ENCODE peak calls at places on chromosome 9, in seven cellular contexts. One of them, this sample, is unnamed.

GRCh38 chr9:91060520-91061343 is 259.1 kb downstream of the SYK start:
- DNase-seq in cardiac fibroblast: peak
- DNase-seq in left ventricle myocardium inferior: no peak
- DNase-seq in AG10803: peak
- DNase-seq in dorsolateral prefrontal cortex: no peak
- DNase-seq in right lobe of liver: no peak
- DNase-seq in GM10248: no peak
- DNase-seq in this sample: no peak

GRCh38 chr9:118303216-118303615 is 599.0 kb downstream of the TLR4 start:
- DNase-seq in dorsolateral prefrontal cortex: no peak
- DNase-seq in right lobe of liver: no peak
- DNase-seq in left ventricle myocardium inferior: no peak
- DNase-seq in GM10248: no peak
- DNase-seq in cardiac fibroblast: no peak
- DNase-seq in AG10803: no peak
- DNase-seq in this sample: no peak

GRCh38 chr9:14258840-14259239 is 55.1 kb downstream of the NFIB start:
- DNase-seq in right lobe of liver: no peak
- DNase-seq in AG10803: peak
- DNase-seq in cardiac fibroblast: peak
- DNase-seq in dorsolateral prefrontal cortex: no peak
- DNase-seq in GM10248: no peak
- DNase-seq in left ventricle myocardium inferior: no peak
- DNase-seq in this sample: no peak

GRCh38 chr9:137379761-137380161 is 43.2 kb downstream of the EXD3 start:
- DNase-seq in right lobe of liver: no peak
- DNase-seq in cardiac fibroblast: no peak
- DNase-seq in GM10248: no peak
- DNase-seq in AG10803: no peak
- DNase-seq in dorsolateral prefrontal cortex: no peak
- DNase-seq in left ventricle myocardium inferior: no peak
- DNase-seq in this sample: no peak

GRCh38 chr9:136055715-136056545 is 39.2 kb downstream of the NACC2 start:
- DNase-seq in dorsolateral prefrontal cortex: no peak
- DNase-seq in cardiac fibroblast: no peak
- DNase-seq in GM10248: no peak
- DNase-seq in AG10803: no peak
- DNase-seq in right lobe of liver: no peak
- DNase-seq in left ventricle myocardium inferior: no peak
- DNase-seq in this sample: peak

GRCh38 chr9:136885950-136886578 is at the start of gene TRAF2:
- DNase-seq in right lobe of liver: peak
- DNase-seq in dorsolateral prefrontal cortex: peak
- DNase-seq in left ventricle myocardium inferior: peak
- DNase-seq in AG10803: peak
- DNase-seq in GM10248: peak
- DNase-seq in cardiac fibroblast: peak
- DNase-seq in this sample: peak

GRCh38 chr9:134839441-134840125 is 41.0 kb upstream of the FCN2 start:
- DNase-seq in AG10803: no peak
- DNase-seq in GM10248: no peak
- DNase-seq in dorsolateral prefrontal cortex: no peak
- DNase-seq in right lobe of liver: no peak
- DNase-seq in cardiac fibroblast: no peak
- DNase-seq in left ventricle myocardium inferior: no peak
- DNase-seq in this sample: peak

GRCh38 chr9:99356512-99356971 is 134.5 kb downstream of the SEC61B start:
- DNase-seq in GM10248: no peak
- DNase-seq in left ventricle myocardium inferior: peak
- DNase-seq in AG10803: peak
- DNase-seq in dorsolateral prefrontal cortex: no peak
- DNase-seq in right lobe of liver: peak
- DNase-seq in cardiac fibroblast: peak
- DNase-seq in this sample: no peak

GRCh38 chr9:16679327-16679821 is 191.1 kb downstream of the BNC2 start:
- DNase-seq in right lobe of liver: no peak
- DNase-seq in dorsolateral prefrontal cortex: no peak
- DNase-seq in cardiac fibroblast: no peak
- DNase-seq in AG10803: peak
- DNase-seq in GM10248: no peak
- DNase-seq in left ventricle myocardium inferior: no peak
- DNase-seq in this sample: no peak

GRCh38 chr9:124220551-124221451 is 36.9 kb upstream of the NEK6 start:
- DNase-seq in GM10248: no peak
- DNase-seq in cardiac fibroblast: peak
- DNase-seq in dorsolateral prefrontal cortex: no peak
- DNase-seq in left ventricle myocardium inferior: no peak
- DNase-seq in right lobe of liver: peak
- DNase-seq in AG10803: peak
- DNase-seq in this sample: peak

GRCh38 chr9:83106272-83106671 is 43.3 kb upstream of the RASEF start:
- DNase-seq in cardiac fibroblast: no peak
- DNase-seq in right lobe of liver: no peak
- DNase-seq in left ventricle myocardium inferior: no peak
- DNase-seq in GM10248: no peak
- DNase-seq in AG10803: no peak
- DNase-seq in dorsolateral prefrontal cortex: no peak
- DNase-seq in this sample: no peak

GRCh38 chr9:132214027-132214622 is 52.3 kb downstream of the NTNG2 start:
- DNase-seq in cardiac fibroblast: peak
- DNase-seq in AG10803: peak
- DNase-seq in right lobe of liver: no peak
- DNase-seq in dorsolateral prefrontal cortex: peak
- DNase-seq in GM10248: no peak
- DNase-seq in left ventricle myocardium inferior: peak
- DNase-seq in this sample: no peak

GRCh38 chr9:5628183-5628529 is 751 bp upstream of the RIC1 start:
- DNase-seq in right lobe of liver: no peak
- DNase-seq in cardiac fibroblast: no peak
- DNase-seq in AG10803: peak
- DNase-seq in dorsolateral prefrontal cortex: no peak
- DNase-seq in left ventricle myocardium inferior: no peak
- DNase-seq in GM10248: no peak
- DNase-seq in this sample: no peak

GRCh38 chr9:5626727-5627634 is 1.9 kb upstream of the RIC1 start:
- DNase-seq in right lobe of liver: no peak
- DNase-seq in GM10248: peak
- DNase-seq in dorsolateral prefrontal cortex: no peak
- DNase-seq in left ventricle myocardium inferior: peak
- DNase-seq in cardiac fibroblast: peak
- DNase-seq in AG10803: peak
- DNase-seq in this sample: no peak

GRCh38 chr9:5629312-5630037 is 568 bp downstream of the RIC1 start:
- DNase-seq in left ventricle myocardium inferior: peak
- DNase-seq in right lobe of liver: peak
- DNase-seq in GM10248: peak
- DNase-seq in AG10803: peak
- DNase-seq in dorsolateral prefrontal cortex: peak
- DNase-seq in cardiac fibroblast: peak
- DNase-seq in this sample: peak

GRCh38 chr9:5630038-5630507 is 1.2 kb downstream of the RIC1 start:
- DNase-seq in AG10803: peak
- DNase-seq in left ventricle myocardium inferior: no peak
- DNase-seq in GM10248: no peak
- DNase-seq in right lobe of liver: no peak
- DNase-seq in cardiac fibroblast: peak
- DNase-seq in dorsolateral prefrontal cortex: no peak
- DNase-seq in this sample: no peak

GRCh38 chr9:5628530-5629311 is at the start of gene RIC1:
- DNase-seq in left ventricle myocardium inferior: peak
- DNase-seq in cardiac fibroblast: peak
- DNase-seq in GM10248: peak
- DNase-seq in AG10803: peak
- DNase-seq in right lobe of liver: peak
- DNase-seq in dorsolateral prefrontal cortex: peak
- DNase-seq in this sample: peak
- TF ChIP-seq CTCF in left ventricle myocardium inferior: peak
- TF ChIP-seq CTCF in cardiac fibroblast: no peak
- TF ChIP-seq CTCF in GM10248: no peak
- TF ChIP-seq CTCF in AG10803: no peak
- TF ChIP-seq CTCF in right lobe of liver: peak
- TF ChIP-seq CTCF in dorsolateral prefrontal cortex: no peak
- TF ChIP-seq CTCF in this sample: peak

DNA sequence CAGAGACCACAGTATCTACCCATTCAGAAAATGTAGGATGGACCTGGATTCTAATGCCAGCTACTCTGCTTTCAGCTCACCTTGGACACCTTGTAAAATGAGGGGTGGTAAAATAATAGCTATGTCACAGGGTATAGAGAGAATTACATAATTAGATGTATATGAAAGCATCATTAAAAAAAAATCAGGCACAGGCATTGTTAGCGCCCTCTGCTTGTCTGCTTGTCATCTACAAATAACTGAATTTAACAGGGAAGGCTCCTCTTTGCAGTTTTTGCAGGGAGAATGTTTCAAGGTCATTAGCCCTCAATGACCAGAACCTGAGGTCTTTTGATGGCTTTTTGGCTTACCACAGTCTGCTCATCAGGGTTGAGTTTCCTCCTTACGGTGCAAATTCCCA is 58.0 kb downstream of the GPR21 start:
- DNase-seq in dorsolateral prefrontal cortex: no peak
- DNase-seq in cardiac fibroblast: no peak
- DNase-seq in left ventricle myocardium inferior: no peak
- DNase-seq in GM10248: no peak
- DNase-seq in right lobe of liver: no peak
- DNase-seq in AG10803: no peak
- DNase-seq in this sample: no peak
- TF ChIP-seq CTCF in dorsolateral prefrontal cortex: peak
- TF ChIP-seq CTCF in cardiac fibroblast: no peak
- TF ChIP-seq CTCF in left ventricle myocardium inferior: no peak
- TF ChIP-seq CTCF in GM10248: peak
- TF ChIP-seq CTCF in right lobe of liver: no peak
- TF ChIP-seq CTCF in AG10803: peak
- TF ChIP-seq CTCF in this sample: peak

DNA sequence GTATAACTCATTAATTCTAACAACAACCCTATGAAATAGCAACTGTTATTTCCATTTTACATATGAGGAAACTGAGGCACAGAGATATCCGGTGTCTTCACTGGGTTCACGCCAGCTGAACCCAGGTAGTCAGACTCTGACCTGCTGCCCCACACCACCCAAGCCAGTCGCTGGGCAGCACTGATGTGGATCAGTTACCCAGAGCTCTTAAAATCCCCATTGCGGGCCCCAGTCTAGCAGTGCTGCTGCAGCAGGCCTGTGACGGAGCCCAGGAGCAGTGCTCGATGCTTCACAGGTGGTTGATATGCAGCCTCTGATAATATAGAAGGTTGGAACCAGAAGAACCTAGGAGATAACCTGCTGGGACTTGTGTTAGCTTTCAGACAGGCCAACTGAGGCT is 24.3 kb downstream of the PTPA start:
- DNase-seq in cardiac fibroblast: no peak
- DNase-seq in left ventricle myocardium inferior: no peak
- DNase-seq in GM10248: no peak
- DNase-seq in AG10803: no peak
- DNase-seq in dorsolateral prefrontal cortex: no peak
- DNase-seq in right lobe of liver: no peak
- DNase-seq in this sample: no peak
- TF ChIP-seq CTCF in cardiac fibroblast: no peak
- TF ChIP-seq CTCF in left ventricle myocardium inferior: no peak
- TF ChIP-seq CTCF in GM10248: no peak
- TF ChIP-seq CTCF in AG10803: no peak
- TF ChIP-seq CTCF in dorsolateral prefrontal cortex: no peak
- TF ChIP-seq CTCF in right lobe of liver: no peak
- TF ChIP-seq CTCF in this sample: no peak

GRCh38 chr9:37331871-37332270 is 90.6 kb upstream of the GRHPR start:
- DNase-seq in cardiac fibroblast: no peak
- DNase-seq in AG10803: no peak
- DNase-seq in left ventricle myocardium inferior: no peak
- DNase-seq in GM10248: no peak
- DNase-seq in right lobe of liver: no peak
- DNase-seq in dorsolateral prefrontal cortex: no peak
- DNase-seq in this sample: no peak

GRCh38 chr9:37332581-37332980 is 89.9 kb upstream of the GRHPR start:
- DNase-seq in GM10248: no peak
- DNase-seq in right lobe of liver: no peak
- DNase-seq in cardiac fibroblast: no peak
- DNase-seq in dorsolateral prefrontal cortex: no peak
- DNase-seq in AG10803: no peak
- DNase-seq in left ventricle myocardium inferior: no peak
- DNase-seq in this sample: no peak

GRCh38 chr9:37328561-37329227 is 93.8 kb upstream of the GRHPR start:
- DNase-seq in cardiac fibroblast: no peak
- DNase-seq in dorsolateral prefrontal cortex: no peak
- DNase-seq in GM10248: no peak
- DNase-seq in left ventricle myocardium inferior: no peak
- DNase-seq in right lobe of liver: no peak
- DNase-seq in AG10803: no peak
- DNase-seq in this sample: no peak

GRCh38 chr9:37327553-37327952 is 94.9 kb upstream of the GRHPR start:
- DNase-seq in GM10248: no peak
- DNase-seq in dorsolateral prefrontal cortex: no peak
- DNase-seq in cardiac fibroblast: no peak
- DNase-seq in right lobe of liver: no peak
- DNase-seq in left ventricle myocardium inferior: no peak
- DNase-seq in AG10803: no peak
- DNase-seq in this sample: no peak

DNA sequence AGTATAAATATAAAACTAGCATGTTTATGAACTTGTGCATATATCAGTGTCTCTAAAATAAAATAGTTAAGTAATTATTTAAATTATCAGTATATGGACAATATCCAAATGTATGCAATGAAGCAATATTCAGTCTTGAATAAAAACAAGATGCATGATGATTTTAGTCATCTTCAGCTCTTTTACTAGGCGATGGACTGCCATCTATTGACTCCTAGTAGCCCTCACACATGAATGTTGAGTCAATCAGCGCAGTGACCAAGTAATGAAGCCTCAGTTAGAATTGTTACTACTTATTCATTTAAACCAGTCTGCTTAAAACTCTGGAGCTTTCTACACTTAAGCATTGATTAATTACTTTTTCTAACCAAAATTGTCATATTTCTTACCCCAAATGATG is 92.9 kb upstream of the GRHPR start:
- DNase-seq in cardiac fibroblast: peak
- DNase-seq in right lobe of liver: no peak
- DNase-seq in AG10803: peak
- DNase-seq in left ventricle myocardium inferior: no peak
- DNase-seq in GM10248: no peak
- DNase-seq in dorsolateral prefrontal cortex: no peak
- DNase-seq in this sample: no peak
- TF ChIP-seq CTCF in cardiac fibroblast: peak
- TF ChIP-seq CTCF in right lobe of liver: no peak
- TF ChIP-seq CTCF in AG10803: peak
- TF ChIP-seq CTCF in left ventricle myocardium inferior: peak
- TF ChIP-seq CTCF in GM10248: peak
- TF ChIP-seq CTCF in dorsolateral prefrontal cortex: peak
- TF ChIP-seq CTCF in this sample: peak

GRCh38 chr9:75956161-75956560 is 65.7 kb downstream of the PCSK5 start:
- DNase-seq in left ventricle myocardium inferior: no peak
- DNase-seq in GM10248: no peak
- DNase-seq in dorsolateral prefrontal cortex: no peak
- DNase-seq in AG10803: no peak
- DNase-seq in right lobe of liver: no peak
- DNase-seq in cardiac fibroblast: no peak
- DNase-seq in this sample: no peak
- TF ChIP-seq CTCF in left ventricle myocardium inferior: no peak
- TF ChIP-seq CTCF in GM10248: no peak
- TF ChIP-seq CTCF in dorsolateral prefrontal cortex: no peak
- TF ChIP-seq CTCF in AG10803: no peak
- TF ChIP-seq CTCF in right lobe of liver: no peak
- TF ChIP-seq CTCF in cardiac fibroblast: no peak
- TF ChIP-seq CTCF in this sample: no peak